ENCODE peak calls at places on chromosomes 13 and 19, in ten cellular contexts. W is stimulated activated CD4-positive, alpha-beta T cell treated with anti-CD3 and anti-CD28 coated beads, Interleukin-1b, Interleukin-23, amount 100 ng/mL, for 24 hours; X is PC-9; A is stimulated activated CD8-positive, alpha-beta memory T cell treated with anti-CD3 and anti-CD28 coated beads, Interleukin-7, amount 100 ng/mL, for 4 hours; I is midbrain; F is trophoblast cell; O is activated naive CD4-positive, alpha-beta T cell treated with anti-CD3 and anti-CD28 coated beads, Interleukin-2, amount 50 U/mL, for 72 hours; H is hypothalamus; C is breast epithelium; S is activated CD8-positive, alpha-beta memory T cell treated with anti-CD3 and anti-CD28 coated beads for 4 hours. P is an unnamed sample.

GRCh38 chr19:41479757-41480191 is 36.8 kb downstream of the ERICH4 start:
- DNase-seq in W (no peak), X (peak), A (no peak), I (no peak), F (no peak), O (no peak), H (no peak), C (no peak), S (no peak), P (no peak)

GRCh38 chr19:49057636-49058234 is at the start of gene CGB7:
- DNase-seq in W (no peak), X (peak), A (no peak), I (no peak), F (peak), O (no peak), H (no peak), C (no peak), S (no peak), P (no peak)

GRCh38 chr13:94389544-94390351 is 89.7 kb downstream of the DCT start:
- DNase-seq in W (no peak), X (no peak), A (no peak), I (no peak), F (no peak), O (no peak), H (no peak), C (no peak), S (no peak), P (no peak)

GRCh38 chr13:85828094-85828684 is 29.0 kb upstream of the SLITRK6 start:
- DNase-seq in W (no peak), X (no peak), A (no peak), I (peak), F (peak), O (no peak), H (no peak), C (no peak), S (no peak), P (no peak)

GRCh38 chr19:53977429-53977990 is 13.9 kb upstream of the CACNG6 start:
- DNase-seq in W (peak), X (peak), A (peak), I (peak), F (peak), O (no peak), H (peak), C (no peak), S (peak), P (no peak)

GRCh38 chr19:18349524-18350128 is 9.2 kb downstream of the PGPEP1 start:
- DNase-seq in W (no peak), X (peak), A (no peak), I (no peak), F (peak), O (no peak), H (no peak), C (peak), S (no peak), P (no peak)

GRCh38 chr13:26558074-26558805 is 757 bp downstream of the WASF3 start:
- DNase-seq in W (no peak), X (no peak), A (no peak), I (no peak), F (no peak), O (no peak), H (no peak), C (no peak), S (no peak), P (no peak)

GRCh38 chr19:17125052-17125727 is 49.6 kb downstream of the MYO9B start:
- DNase-seq in W (peak), X (peak), A (no peak), I (peak), F (no peak), O (no peak), H (no peak), C (no peak), S (no peak), P (no peak)

GRCh38 chr19:4012092-4012974 is 4.8 kb downstream of the PIAS4 start:
- DNase-seq in W (no peak), X (no peak), A (no peak), I (no peak), F (no peak), O (no peak), H (no peak), C (peak), S (no peak), P (no peak)

GRCh38 chr13:30257433-30258099 is 49.8 kb downstream of the KATNAL1 start:
- DNase-seq in W (no peak), X (no peak), A (no peak), I (peak), F (no peak), O (no peak), H (peak), C (no peak), S (no peak), P (no peak)

GRCh38 chr13:42474954-42475353 is 99.0 kb upstream of the TNFSF11 start:
- DNase-seq in W (no peak), X (no peak), A (peak), I (no peak), F (no peak), O (no peak), H (no peak), C (no peak), S (no peak), P (no peak)

GRCh38 chr19:41641879-41642485 is 15.1 kb upstream of the CEACAM4 start:
- DNase-seq in W (peak), X (peak), A (peak), I (peak), F (peak), O (peak), H (peak), C (no peak), S (peak), P (peak)

GRCh38 chr19:49614096-49614857 is 23.3 kb downstream of the PRR12 start:
- DNase-seq in W (no peak), X (peak), A (no peak), I (no peak), F (peak), O (no peak), H (no peak), C (no peak), S (no peak), P (no peak)

GRCh38 chr19:53055117-53055516 is 10.6 kb downstream of the ERVV-2 start:
- DNase-seq in W (no peak), X (peak), A (no peak), I (no peak), F (peak), O (no peak), H (no peak), C (no peak), S (no peak), P (no peak)

GRCh38 chr13:97629601-97630272 is 195.8 kb downstream of the RAP2A start:
- DNase-seq in W (no peak), X (no peak), A (no peak), I (peak), F (peak), O (no peak), H (no peak), C (no peak), S (no peak), P (no peak)

GRCh38 chr13:110303644-110304043 is 3.3 kb downstream of the COL4A1 start:
- DNase-seq in W (no peak), X (no peak), A (no peak), I (no peak), F (no peak), O (no peak), H (no peak), C (no peak), S (no peak), P (no peak)

GRCh38 chr19:23527797-23528196 is 132.5 kb upstream of the ZNF91 start:
- DNase-seq in W (no peak), X (no peak), A (no peak), I (no peak), F (no peak), O (no peak), H (no peak), C (no peak), S (no peak), P (no peak)

GRCh38 chr19:16470911-16471811 is 609 bp downstream of the EPS15L1 start:
- DNase-seq in W (no peak), X (peak), A (no peak), I (peak), F (peak), O (no peak), H (no peak), C (no peak), S (no peak), P (no peak)

GRCh38 chr19:5031231-5032100 is 62.6 kb downstream of the KDM4B start:
- DNase-seq in W (peak), X (peak), A (peak), I (peak), F (peak), O (peak), H (peak), C (peak), S (peak), P (peak)

GRCh38 chr13:112103971-112104872 is 37.3 kb downstream of the SOX1 start:
- DNase-seq in W (no peak), X (no peak), A (no peak), I (peak), F (no peak), O (no peak), H (peak), C (no peak), S (no peak), P (peak)

GRCh38 chr19:40621966-40622772 is 21.0 kb downstream of the LTBP4 start:
- DNase-seq in W (no peak), X (no peak), A (no peak), I (no peak), F (no peak), O (no peak), H (no peak), C (no peak), S (no peak), P (no peak)

GRCh38 chr19:1261512-1261862 is 7.6 kb upstream of the CIRBP start:
- DNase-seq in W (no peak), X (no peak), A (no peak), I (no peak), F (no peak), O (no peak), H (no peak), C (no peak), S (no peak), P (no peak)

GRCh38 chr13:79519252-79519651 is 38.3 kb downstream of the NDFIP2 start:
- DNase-seq in W (no peak), X (no peak), A (no peak), I (no peak), F (peak), O (no peak), H (no peak), C (no peak), S (no peak), P (no peak)

GRCh38 chr13:112984501-112984900 is 15.5 kb downstream of the MCF2L start:
- DNase-seq in W (no peak), X (no peak), A (no peak), I (no peak), F (peak), O (no peak), H (no peak), C (no peak), S (no peak), P (no peak)

GRCh38 chr19:46069841-46070341 is 29.1 kb upstream of the IGFL4 start:
- DNase-seq in W (no peak), X (no peak), A (no peak), I (no peak), F (peak), O (no peak), H (no peak), C (no peak), S (no peak), P (no peak)

GRCh38 chr13:51348069-51348967 is 8.8 kb downstream of the SERPINE3 start:
- DNase-seq in W (no peak), X (no peak), A (no peak), I (no peak), F (no peak), O (no peak), H (no peak), C (no peak), S (no peak), P (no peak)

GRCh38 chr19:19647037-19647835 is 3.8 kb upstream of the GMIP start:
- DNase-seq in W (no peak), X (no peak), A (no peak), I (no peak), F (no peak), O (no peak), H (no peak), C (no peak), S (no peak), P (no peak)

GRCh38 chr13:51895906-51896888 is 34.4 kb downstream of the CCDC70 start:
- DNase-seq in W (peak), X (peak), A (no peak), I (peak), F (peak), O (no peak), H (peak), C (no peak), S (no peak), P (peak)

GRCh38 chr13:100530645-100531044 is 57.9 kb downstream of the GGACT start:
- DNase-seq in W (no peak), X (no peak), A (no peak), I (peak), F (no peak), O (peak), H (no peak), C (no peak), S (no peak), P (no peak)

GRCh38 chr19:4326837-4327251 is 11.8 kb downstream of the STAP2 start:
- DNase-seq in W (no peak), X (no peak), A (peak), I (no peak), F (no peak), O (no peak), H (no peak), C (no peak), S (no peak), P (peak)

GRCh38 chr19:46218160-46218559 is 11.4 kb upstream of the IGFL1 start:
- DNase-seq in W (no peak), X (no peak), A (no peak), I (no peak), F (peak), O (no peak), H (no peak), C (no peak), S (no peak), P (peak)

GRCh38 chr13:41988244-41988643 is 27.3 kb upstream of the VWA8 start:
- DNase-seq in W (no peak), X (no peak), A (no peak), I (no peak), F (no peak), O (no peak), H (no peak), C (no peak), S (no peak), P (no peak)